ENCODE peak calls at places on chromosome 22, in six cellular contexts. Y, W, E, V, D and J are unnamed samples.

GRCh38 chr22:28829358-28830181 is 29.2 kb upstream of the XBP1 start:
- DNase-seq in Y (peak; percentile 64), D (peak; percentile 24), E (peak; percentile 85), V (peak; percentile 77), W (no peak), J (peak; percentile 82)

GRCh38 chr22:44901301-44901700 is 108.5 kb downstream of the PHF21B start:
- DNase-seq in W (no peak), V (no peak), D (no peak), Y (no peak), E (no peak), J (no peak)

GRCh38 chr22:44755956-44756361 is 3.6 kb downstream of the ARHGAP8 start:
- DNase-seq in Y (no peak), E (no peak), D (no peak), V (no peak), W (no peak), J (peak; percentile 77)

GRCh38 chr22:47146391-47146790 is 383.9 kb downstream of the TBC1D22A start:
- DNase-seq in W (no peak), V (no peak), Y (no peak), D (no peak), E (no peak), J (no peak)

GRCh38 chr22:35589071-35589735 is 27.9 kb downstream of the MB start:
- DNase-seq in W (no peak), V (no peak), D (peak; percentile 81), E (no peak), Y (no peak), J (no peak)

GRCh38 chr22:46069518-46070214 is 80.7 kb upstream of the PPARA start:
- DNase-seq in D (no peak), Y (no peak), V (no peak), W (peak; percentile 81), E (no peak), J (no peak)

GRCh38 chr22:28441720-28442263 is 237.8 kb downstream of the TTC28 start:
- DNase-seq in W (no peak), V (no peak), Y (no peak), E (no peak), D (no peak), J (peak; percentile 22)

GRCh38 chr22:44620129-44620840 is 81.7 kb upstream of the PRR5 start:
- DNase-seq in W (peak; percentile 68), Y (peak; percentile 82), E (peak; percentile 84), V (peak; percentile 94), D (no peak), J (peak; percentile 93)

GRCh38 chr22:49656291-49656851 is 171.3 kb downstream of the BRD1 start:
- DNase-seq in W (no peak), V (no peak), E (no peak), Y (no peak), D (no peak), J (no peak)

GRCh38 chr22:28989484-28989883 is 72.1 kb downstream of the C22orf31 start:
- DNase-seq in D (no peak), V (no peak), E (no peak), W (no peak), Y (no peak), J (peak; percentile 57)

GRCh38 chr22:19181786-19182471 is 3.4 kb upstream of the SLC25A1 start:
- DNase-seq in E (no peak), V (no peak), D (no peak), W (no peak), Y (no peak), J (no peak)

GRCh38 chr22:20750461-20751184 is 23.3 kb upstream of the SERPIND1 start:
- DNase-seq in V (no peak), D (peak; percentile 53), Y (no peak), W (no peak), E (no peak), J (no peak)

GRCh38 chr22:41657709-41658108 is 31.0 kb downstream of the SNU13 start:
- DNase-seq in Y (no peak), V (no peak), E (no peak), W (no peak), D (no peak), J (no peak)

GRCh38 chr22:49026476-49027121 is 801.1 kb downstream of the BRD1 start:
- DNase-seq in V (no peak), W (peak; percentile 57), Y (no peak), E (peak; percentile 55), D (no peak), J (peak; percentile 85)

GRCh38 chr22:47605886-47606285 is 843.4 kb downstream of the TBC1D22A start:
- DNase-seq in Y (no peak), E (no peak), W (no peak), D (no peak), V (no peak), J (peak; percentile 16)

GRCh38 chr22:30754971-30755759 is 60.5 kb downstream of the OSBP2 start:
- DNase-seq in E (peak; percentile 66), Y (peak; percentile 20), D (peak; percentile 58), V (peak; percentile 67), W (no peak), J (peak; percentile 89)

GRCh38 chr22:17672417-17672991 is 33.9 kb downstream of the BCL2L13 start:
- DNase-seq in V (no peak), Y (no peak), E (no peak), D (no peak), W (peak; percentile 20), J (no peak)

GRCh38 chr22:46549971-46550641 is 12.7 kb upstream of the CELSR1 start:
- DNase-seq in V (no peak), D (no peak), E (no peak), W (no peak), Y (no peak), J (no peak)

GRCh38 chr22:43566021-43566420 is 154.2 kb downstream of the MPPED1 start:
- DNase-seq in D (no peak), W (no peak), V (no peak), E (no peak), Y (no peak), J (no peak)

GRCh38 chr22:49568751-49569285 is 258.9 kb downstream of the BRD1 start:
- DNase-seq in Y (no peak), V (no peak), D (no peak), W (no peak), E (no peak), J (peak; percentile 74)

GRCh38 chr22:45009881-45010531 is at the start of gene PHF21B:
- DNase-seq in D (no peak), V (peak; percentile 93), W (peak; percentile 55), E (peak; percentile 86), Y (no peak), J (peak; percentile 99)

GRCh38 chr22:50139843-50140415 is 30.6 kb upstream of the PANX2 start:
- DNase-seq in D (no peak), Y (no peak), W (no peak), V (no peak), E (no peak), J (peak; percentile 8)

GRCh38 chr22:35445933-35446332 is 46.0 kb downstream of the MCM5 start:
- DNase-seq in Y (no peak), D (no peak), W (no peak), V (no peak), E (no peak), J (no peak)